ENCODE peak calls at places on chromosomes 4 and X, in six cellular contexts. One of them, this sample, is unnamed.

GRCh38 chr4:3862640-3863420 is 96.6 kb downstream of the ADRA2C start:
- DNase-seq in stomach: no peak
- DNase-seq in IMR-90: no peak
- DNase-seq in spleen: peak; percentile 71
- DNase-seq in uterus: no peak
- DNase-seq in thyroid gland: no peak
- DNase-seq in this sample: no peak

GRCh38 chr4:76625316-76625715 is 190.3 kb downstream of the SHROOM3 start:
- DNase-seq in stomach: no peak
- DNase-seq in IMR-90: no peak
- DNase-seq in spleen: no peak
- DNase-seq in uterus: no peak
- DNase-seq in thyroid gland: no peak
- DNase-seq in this sample: no peak

GRCh38 chr4:117164338-117164737 is 79.0 kb upstream of the TRAM1L1 start:
- DNase-seq in stomach: no peak
- DNase-seq in IMR-90: no peak
- DNase-seq in spleen: no peak
- DNase-seq in uterus: no peak
- DNase-seq in thyroid gland: no peak
- DNase-seq in this sample: no peak

GRCh38 chr4:28229092-28229491 is 1368.5 kb downstream of the STIM2 start:
- DNase-seq in stomach: no peak
- DNase-seq in IMR-90: peak; percentile 78
- DNase-seq in spleen: no peak
- DNase-seq in uterus: no peak
- DNase-seq in thyroid gland: no peak
- DNase-seq in this sample: no peak

GRCh38 chrX:40646489-40647306 is 663 bp downstream of the CXorf38 start:
- DNase-seq in stomach: peak; percentile 59
- DNase-seq in IMR-90: peak; percentile 43
- DNase-seq in spleen: peak; percentile 91
- DNase-seq in uterus: peak; percentile 47
- DNase-seq in thyroid gland: peak; percentile 47
- DNase-seq in this sample: no peak

GRCh38 chr4:129515356-129515755 is 419.4 kb downstream of the C4orf33 start:
- DNase-seq in stomach: no peak
- DNase-seq in IMR-90: no peak
- DNase-seq in spleen: no peak
- DNase-seq in uterus: no peak
- DNase-seq in thyroid gland: no peak
- DNase-seq in this sample: no peak

GRCh38 chr4:186132577-186133277 is 28.2 kb downstream of the FAM149A start:
- DNase-seq in stomach: no peak
- DNase-seq in IMR-90: peak; percentile 22
- DNase-seq in spleen: no peak
- DNase-seq in uterus: no peak
- DNase-seq in thyroid gland: peak; percentile 15
- DNase-seq in this sample: peak; percentile 66

GRCh38 chr4:154467886-154468285 is 23.7 kb downstream of the DCHS2 start:
- DNase-seq in stomach: no peak
- DNase-seq in IMR-90: peak; percentile 32
- DNase-seq in spleen: no peak
- DNase-seq in uterus: no peak
- DNase-seq in thyroid gland: no peak
- DNase-seq in this sample: no peak

GRCh38 chrX:31499120-31499519 is 427.3 kb upstream of the FTHL17 start:
- DNase-seq in stomach: no peak
- DNase-seq in IMR-90: peak; percentile 42
- DNase-seq in spleen: no peak
- DNase-seq in uterus: no peak
- DNase-seq in thyroid gland: no peak
- DNase-seq in this sample: no peak

GRCh38 chr4:146369446-146369845 is 152.3 kb downstream of the SLC10A7 start:
- DNase-seq in stomach: no peak
- DNase-seq in IMR-90: no peak
- DNase-seq in spleen: no peak
- DNase-seq in uterus: no peak
- DNase-seq in thyroid gland: no peak
- DNase-seq in this sample: no peak

GRCh38 chr4:36771411-36772153 is 473.0 kb upstream of the NWD2 start:
- DNase-seq in stomach: no peak
- DNase-seq in IMR-90: no peak
- DNase-seq in spleen: no peak
- DNase-seq in uterus: no peak
- DNase-seq in thyroid gland: no peak
- DNase-seq in this sample: no peak

GRCh38 chrX:151386838-151387459 is 10.1 kb upstream of the VMA21 start:
- DNase-seq in stomach: no peak
- DNase-seq in IMR-90: peak; percentile 3
- DNase-seq in spleen: no peak
- DNase-seq in uterus: no peak
- DNase-seq in thyroid gland: no peak
- DNase-seq in this sample: no peak

GRCh38 chr4:80138556-80139538 is 58.5 kb upstream of the PRDM8 start:
- DNase-seq in stomach: no peak
- DNase-seq in IMR-90: peak; percentile 82
- DNase-seq in spleen: peak; percentile 49
- DNase-seq in uterus: no peak
- DNase-seq in thyroid gland: no peak
- DNase-seq in this sample: no peak

GRCh38 chrX:119479845-119480244 is 11.6 kb downstream of the SLC25A5 start:
- DNase-seq in stomach: no peak
- DNase-seq in IMR-90: no peak
- DNase-seq in spleen: no peak
- DNase-seq in uterus: no peak
- DNase-seq in thyroid gland: no peak
- DNase-seq in this sample: no peak

GRCh38 chr4:4995103-4995761 is 24.0 kb downstream of the CYTL1 start:
- DNase-seq in stomach: peak; percentile 78
- DNase-seq in IMR-90: peak; percentile 58
- DNase-seq in spleen: peak; percentile 87
- DNase-seq in uterus: peak; percentile 77
- DNase-seq in thyroid gland: peak; percentile 69
- DNase-seq in this sample: peak; percentile 92

GRCh38 chr4:158644755-158645154 is 26.9 kb downstream of the C4orf46 start:
- DNase-seq in stomach: no peak
- DNase-seq in IMR-90: no peak
- DNase-seq in spleen: no peak
- DNase-seq in uterus: no peak
- DNase-seq in thyroid gland: no peak
- DNase-seq in this sample: no peak

GRCh38 chrX:41275661-41276609 is 58.0 kb upstream of the DDX3X start:
- DNase-seq in stomach: peak; percentile 62
- DNase-seq in IMR-90: peak; percentile 57
- DNase-seq in spleen: peak; percentile 87
- DNase-seq in uterus: peak; percentile 69
- DNase-seq in thyroid gland: peak; percentile 72
- DNase-seq in this sample: peak; percentile 91

GRCh38 chr4:160026720-160027119 is 923.8 kb downstream of the RAPGEF2 start:
- DNase-seq in stomach: no peak
- DNase-seq in IMR-90: no peak
- DNase-seq in spleen: no peak
- DNase-seq in uterus: no peak
- DNase-seq in thyroid gland: no peak
- DNase-seq in this sample: no peak

GRCh38 chrX:116657071-116657470 is 194.3 kb upstream of the CT83 start:
- DNase-seq in stomach: no peak
- DNase-seq in IMR-90: no peak
- DNase-seq in spleen: no peak
- DNase-seq in uterus: no peak
- DNase-seq in thyroid gland: no peak
- DNase-seq in this sample: no peak

GRCh38 chrX:1502241-1502640 is 34.7 kb downstream of the P2RY8 start:
- DNase-seq in stomach: no peak
- DNase-seq in IMR-90: no peak
- DNase-seq in spleen: peak; percentile 93
- DNase-seq in uterus: peak; percentile 5
- DNase-seq in thyroid gland: no peak
- DNase-seq in this sample: peak; percentile 45

GRCh38 chrX:7074135-7074907 is 73.2 kb upstream of the STS start:
- DNase-seq in stomach: peak; percentile 63
- DNase-seq in IMR-90: no peak
- DNase-seq in spleen: no peak
- DNase-seq in uterus: no peak
- DNase-seq in thyroid gland: no peak
- DNase-seq in this sample: no peak

GRCh38 chr4:74258949-74259348 is 49.3 kb upstream of the EPGN start:
- DNase-seq in stomach: peak; percentile 91
- DNase-seq in IMR-90: peak; percentile 60
- DNase-seq in spleen: no peak
- DNase-seq in uterus: no peak
- DNase-seq in thyroid gland: peak; percentile 53
- DNase-seq in this sample: no peak

GRCh38 chr4:158885564-158885963 is 116.7 kb downstream of the FNIP2 start:
- DNase-seq in stomach: no peak
- DNase-seq in IMR-90: no peak
- DNase-seq in spleen: no peak
- DNase-seq in uterus: no peak
- DNase-seq in thyroid gland: no peak
- DNase-seq in this sample: no peak

GRCh38 chr4:69881173-69881773 is 21.3 kb upstream of the SULT1E1 start:
- DNase-seq in stomach: peak; percentile 35
- DNase-seq in IMR-90: peak; percentile 44
- DNase-seq in spleen: no peak
- DNase-seq in uterus: no peak
- DNase-seq in thyroid gland: peak; percentile 19
- DNase-seq in this sample: no peak

GRCh38 chr4:2793578-2793919 is 664 bp downstream of the SH3BP2 start:
- DNase-seq in stomach: peak; percentile 56
- DNase-seq in IMR-90: peak; percentile 57
- DNase-seq in spleen: peak; percentile 90
- DNase-seq in uterus: peak; percentile 37
- DNase-seq in thyroid gland: no peak
- DNase-seq in this sample: no peak

GRCh38 chr4:100721077-100721476 is 203.3 kb upstream of the EMCN start:
- DNase-seq in stomach: no peak
- DNase-seq in IMR-90: no peak
- DNase-seq in spleen: no peak
- DNase-seq in uterus: no peak
- DNase-seq in thyroid gland: no peak
- DNase-seq in this sample: no peak

GRCh38 chr4:109368661-109369060 is 65.0 kb upstream of the SEC24B start:
- DNase-seq in stomach: no peak
- DNase-seq in IMR-90: no peak
- DNase-seq in spleen: no peak
- DNase-seq in uterus: no peak
- DNase-seq in thyroid gland: no peak
- DNase-seq in this sample: no peak

GRCh38 chrX:5117816-5118215 is 1110.9 kb downstream of the NLGN4X start:
- DNase-seq in stomach: no peak
- DNase-seq in IMR-90: no peak
- DNase-seq in spleen: no peak
- DNase-seq in uterus: no peak
- DNase-seq in thyroid gland: no peak
- DNase-seq in this sample: no peak

GRCh38 chrX:8730812-8731578 is 942 bp downstream of the ANOS1 start:
- DNase-seq in stomach: no peak
- DNase-seq in IMR-90: no peak
- DNase-seq in spleen: no peak
- DNase-seq in uterus: no peak
- DNase-seq in thyroid gland: peak; percentile 35
- DNase-seq in this sample: no peak
- H3K4me3 ChIP-seq in stomach: peak overlapping the region; percentile 62
- H3K4me3 ChIP-seq in IMR-90: no peak overlapping the region
- H3K4me3 ChIP-seq in spleen: no peak overlapping the region
- H3K4me3 ChIP-seq in uterus: peak overlapping the region; percentile 5
- H3K4me3 ChIP-seq in thyroid gland: peak overlapping the region; percentile 57
- H3K4me3 ChIP-seq in this sample: peak overlapping the region; percentile 59

GRCh38 chrX:136768469-136769084 is 12.2 kb downstream of the ARHGEF6 start:
- DNase-seq in stomach: no peak
- DNase-seq in IMR-90: peak; percentile 83
- DNase-seq in spleen: peak; percentile 77
- DNase-seq in uterus: peak; percentile 48
- DNase-seq in thyroid gland: peak; percentile 5
- DNase-seq in this sample: no peak
- TF ChIP-seq POLR2A in stomach: no peak
- TF ChIP-seq POLR2A in IMR-90: no peak
- TF ChIP-seq POLR2A in spleen: no peak
- TF ChIP-seq POLR2A in uterus: no peak
- TF ChIP-seq POLR2A in thyroid gland: no peak
- TF ChIP-seq POLR2A in this sample: no peak

GRCh38 chr4:101885574-101885973 is 95.0 kb downstream of the BANK1 start:
- DNase-seq in stomach: no peak
- DNase-seq in IMR-90: no peak
- DNase-seq in spleen: no peak
- DNase-seq in uterus: no peak
- DNase-seq in thyroid gland: no peak
- DNase-seq in this sample: no peak

DNA sequence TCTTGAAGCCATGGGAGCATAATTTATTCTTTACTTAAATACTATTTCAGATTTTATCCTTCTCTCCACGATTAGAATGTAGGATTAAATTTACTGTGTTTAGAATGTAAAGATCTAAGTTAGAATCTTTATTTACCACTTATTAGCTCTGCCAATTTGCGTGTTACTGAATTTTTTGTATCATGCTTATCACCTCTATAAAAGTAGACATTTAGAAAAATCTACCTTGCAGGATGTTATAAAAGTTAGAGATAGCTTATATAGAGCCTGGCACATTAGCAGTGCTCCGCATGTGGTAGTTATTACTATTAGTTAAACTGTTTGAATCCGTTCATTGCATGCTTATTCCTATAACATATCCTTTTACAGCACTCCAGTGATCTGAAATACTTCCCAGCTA is 97.9 kb downstream of the BANK1 start:
- DNase-seq in stomach: no peak
- DNase-seq in IMR-90: no peak
- DNase-seq in spleen: no peak
- DNase-seq in uterus: no peak
- DNase-seq in thyroid gland: no peak
- DNase-seq in this sample: no peak
- TF ChIP-seq CTCF in stomach: no peak
- TF ChIP-seq CTCF in IMR-90: no peak
- TF ChIP-seq CTCF in spleen: no peak
- TF ChIP-seq CTCF in uterus: no peak
- TF ChIP-seq CTCF in thyroid gland: no peak
- TF ChIP-seq CTCF in this sample: no peak

DNA sequence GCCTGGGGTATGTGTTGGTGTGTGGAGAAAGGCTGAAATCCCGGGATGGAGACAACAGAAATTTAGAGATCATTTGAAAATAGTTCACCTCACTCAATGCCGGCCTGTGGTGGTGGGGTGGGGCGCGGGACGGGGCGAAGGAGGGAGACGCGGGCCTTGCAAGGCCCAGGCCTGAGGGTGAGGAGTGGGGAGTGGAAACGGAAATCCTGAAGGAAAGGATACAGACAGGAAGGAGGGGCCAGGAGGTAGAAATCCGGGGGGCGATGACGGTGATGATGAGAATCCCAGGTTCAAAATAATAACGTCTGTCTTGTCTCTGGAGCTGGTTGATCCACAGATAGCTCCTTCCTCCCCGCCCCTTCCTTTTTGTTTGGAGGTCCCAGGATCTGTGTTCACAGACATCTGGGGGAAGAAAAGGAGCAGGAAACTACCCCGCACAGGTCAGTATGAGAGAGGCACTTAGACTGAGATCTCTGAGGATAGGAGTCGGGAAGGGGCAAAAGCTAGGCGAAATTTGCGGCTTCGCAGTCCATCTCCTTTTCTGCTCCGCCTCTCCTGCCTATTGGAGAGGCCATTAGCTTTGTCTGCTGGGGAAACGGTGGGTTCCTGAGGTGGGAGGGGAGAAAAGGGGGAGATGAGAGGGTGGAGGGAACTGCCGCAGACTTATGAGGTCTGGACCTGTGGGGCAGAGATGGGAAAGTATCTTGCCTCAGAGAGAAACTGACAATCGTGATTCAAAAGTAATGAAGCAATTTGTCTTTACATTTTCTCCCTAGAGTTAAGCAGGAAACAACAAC is 760 bp downstream of the TCEAL7 start:
- DNase-seq in stomach: no peak
- DNase-seq in IMR-90: peak; percentile 2
- DNase-seq in spleen: no peak
- DNase-seq in uterus: no peak
- DNase-seq in thyroid gland: no peak
- DNase-seq in this sample: no peak
- H3K4me3 ChIP-seq in stomach: peak overlapping the region; percentile 26
- H3K4me3 ChIP-seq in IMR-90: peak overlapping the region; percentile 49
- H3K4me3 ChIP-seq in spleen: no peak overlapping the region
- H3K4me3 ChIP-seq in uterus: peak overlapping the region; percentile 13
- H3K4me3 ChIP-seq in thyroid gland: no peak overlapping the region
- H3K4me3 ChIP-seq in this sample: peak overlapping the region; percentile 42

This sample was measured in esophagus muscularis mucosa.